ENCODE peak calls at places on chromosomes 13 and 19, in nine cellular contexts. L, G, B, T, N, R, K, I and F are unnamed samples.

GRCh38 chr13:36839981-36840380 is 21.0 kb downstream of the RFXAP start:
- DNase-seq in L (no peak), R (no peak), G (peak), B (no peak), I (no peak), N (no peak), T (no peak), K (no peak), F (no peak)

GRCh38 chr19:46202872-46203860 is 26.4 kb upstream of the IGFL1 start:
- DNase-seq in N (no peak), T (no peak), R (no peak), B (no peak), L (no peak), I (no peak), G (no peak), K (no peak), F (no peak)

GRCh38 chr13:47679391-47679790 is 321.7 kb downstream of the SUCLA2 start:
- DNase-seq in L (no peak), T (no peak), K (no peak), G (no peak), I (no peak), R (no peak), N (no peak), B (no peak), F (no peak)

GRCh38 chr13:88656751-88657150 is 985.6 kb downstream of the SLITRK5 start:
- DNase-seq in T (no peak), N (no peak), G (no peak), K (no peak), I (no peak), R (no peak), B (no peak), L (no peak), F (no peak)

GRCh38 chr19:10872551-10873107 is 1.3 kb downstream of the CARM1 start:
- DNase-seq in N (no peak), I (no peak), K (no peak), L (no peak), R (no peak), G (no peak), B (no peak), T (no peak), F (no peak)

GRCh38 chr19:7004313-7004931 is 16.8 kb downstream of the MBD3L2B start:
- DNase-seq in T (no peak), G (no peak), N (no peak), L (no peak), B (no peak), I (peak), K (peak), R (no peak), F (no peak)

GRCh38 chr19:7595466-7596133 is at the start of gene CAMSAP3:
- DNase-seq in N (no peak), R (no peak), T (peak), I (peak), L (peak), B (no peak), G (peak), K (no peak), F (no peak)

GRCh38 chr13:75469087-75469486 is 12.9 kb downstream of the TBC1D4 start:
- DNase-seq in B (no peak), K (no peak), N (no peak), R (no peak), T (no peak), L (no peak), G (no peak), I (no peak), F (no peak)

GRCh38 chr19:28021316-28022185 is 1191.4 kb downstream of the UQCRFS1 start:
- DNase-seq in N (no peak), G (no peak), L (no peak), R (no peak), K (no peak), B (no peak), I (no peak), T (no peak), F (no peak)

GRCh38 chr19:46068345-46069258 is 27.8 kb upstream of the IGFL4 start:
- DNase-seq in R (no peak), B (peak), K (peak), L (no peak), T (peak), N (no peak), I (peak), G (peak), F (no peak)

GRCh38 chr13:38577048-38577447 is 109.8 kb upstream of the FREM2 start:
- DNase-seq in R (no peak), G (no peak), I (no peak), L (no peak), K (no peak), B (no peak), T (no peak), N (no peak), F (no peak)

GRCh38 chr13:60701919-60702318 is 304.9 kb downstream of the TDRD3 start:
- DNase-seq in K (no peak), R (no peak), B (no peak), I (no peak), T (no peak), N (no peak), L (no peak), G (no peak), F (no peak)

GRCh38 chr13:101499406-101499805 is 46.9 kb downstream of the ITGBL1 start:
- DNase-seq in B (no peak), R (no peak), G (no peak), K (no peak), T (no peak), L (no peak), I (no peak), N (no peak), F (no peak)

GRCh38 chr13:84645196-84646071 is 763.2 kb upstream of the SLITRK1 start:
- DNase-seq in R (no peak), G (no peak), B (no peak), I (no peak), K (no peak), N (no peak), L (no peak), T (no peak), F (no peak)

GRCh38 chr13:73598021-73598712 is 536.0 kb downstream of the KLF12 start:
- DNase-seq in B (no peak), I (peak), T (no peak), G (no peak), L (no peak), N (no peak), K (no peak), R (no peak), F (no peak)

GRCh38 chr13:40168425-40169155 is 497.9 kb downstream of the FOXO1 start:
- DNase-seq in B (no peak), I (no peak), R (no peak), K (no peak), L (no peak), N (no peak), T (no peak), G (no peak), F (no peak)

GRCh38 chr19:30339624-30340525 is 32.3 kb upstream of the ZNF536 start:
- DNase-seq in B (no peak), K (no peak), L (no peak), T (no peak), R (no peak), G (no peak), N (no peak), I (no peak), F (no peak)

GRCh38 chr19:50657672-50658437 is 8.6 kb downstream of the C19orf81 start:
- DNase-seq in K (peak), G (peak), L (peak), N (peak), I (peak), T (peak), R (peak), B (peak), F (peak)
- H3K4me3 ChIP-seq in K (no peak), G (peak), L (peak), N (no peak), I (peak), T (no peak), R (no peak), B (no peak), F (peak)

DNA sequence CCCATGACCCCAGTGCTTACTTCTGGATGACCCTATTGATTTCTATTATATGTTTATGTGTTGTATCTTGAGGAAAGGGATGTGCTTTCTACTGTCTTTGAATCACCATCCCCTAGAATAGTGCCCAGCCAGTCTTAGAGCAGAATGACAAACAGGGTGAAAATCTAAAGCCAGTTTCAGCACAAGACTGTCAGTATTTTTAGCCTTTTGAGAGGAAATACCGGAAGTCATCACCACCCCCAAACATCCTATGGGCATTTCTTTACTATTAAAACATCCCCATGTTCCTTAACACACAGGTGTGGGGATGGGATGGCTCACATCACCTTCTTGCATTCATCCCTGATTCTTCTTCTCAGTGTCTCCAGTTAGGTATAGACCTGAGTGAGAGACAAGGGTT is 52.1 kb upstream of the UBE2L5 start:
- DNase-seq in K (no peak), B (no peak), N (no peak), G (no peak), T (no peak), L (no peak), R (no peak), I (no peak), F (no peak)
- H3K27ac ChIP-seq in K (no peak), B (no peak), N (no peak), G (no peak), T (no peak), L (no peak), R (no peak), I (no peak), F (no peak)

GRCh38 chr19:17556995-17557394 is 1.5 kb downstream of the COLGALT1 start:
- DNase-seq in G (no peak), I (no peak), B (no peak), N (no peak), R (no peak), K (no peak), T (no peak), L (no peak), F (no peak)
- H3K4me3 ChIP-seq in G (peak), I (peak), B (no peak), N (peak), R (peak), K (no peak), T (no peak), L (peak), F (peak)

DNA sequence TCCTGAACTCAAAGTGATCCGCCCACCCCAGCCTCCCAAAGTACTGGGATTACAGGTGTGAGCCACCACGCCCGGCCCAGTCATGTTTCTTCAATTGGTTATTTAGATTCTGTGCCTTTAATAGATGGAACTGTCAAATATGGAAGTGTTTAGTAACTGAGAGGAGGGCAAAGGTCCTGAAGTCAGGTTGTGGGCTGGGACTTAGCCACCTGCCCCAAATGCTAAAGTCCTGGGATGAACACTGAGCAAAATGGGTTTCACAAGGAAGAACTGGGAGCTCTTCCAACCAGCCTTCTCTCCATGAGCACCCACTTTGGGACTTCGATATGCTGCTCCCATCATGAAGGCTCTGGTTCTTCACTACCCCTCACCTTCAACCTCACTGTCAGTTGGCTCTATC is 21.7 kb downstream of the AKAP8 start:
- DNase-seq in G (no peak), T (no peak), N (no peak), R (no peak), L (no peak), K (no peak), I (no peak), B (no peak), F (no peak)
- H3K27ac ChIP-seq in G (no peak), T (no peak), N (no peak), R (no peak), L (no peak), K (no peak), I (peak), B (no peak), F (no peak)

GRCh38 chr19:2041436-2041685 is 9.7 kb downstream of the MKNK2 start:
- DNase-seq in I (no peak), B (peak), L (no peak), K (no peak), R (no peak), G (no peak), N (no peak), T (no peak), F (peak)
- H3K4me3 ChIP-seq in I (peak), B (no peak), L (peak), K (no peak), R (no peak), G (peak), N (peak), T (peak), F (peak)

DNA sequence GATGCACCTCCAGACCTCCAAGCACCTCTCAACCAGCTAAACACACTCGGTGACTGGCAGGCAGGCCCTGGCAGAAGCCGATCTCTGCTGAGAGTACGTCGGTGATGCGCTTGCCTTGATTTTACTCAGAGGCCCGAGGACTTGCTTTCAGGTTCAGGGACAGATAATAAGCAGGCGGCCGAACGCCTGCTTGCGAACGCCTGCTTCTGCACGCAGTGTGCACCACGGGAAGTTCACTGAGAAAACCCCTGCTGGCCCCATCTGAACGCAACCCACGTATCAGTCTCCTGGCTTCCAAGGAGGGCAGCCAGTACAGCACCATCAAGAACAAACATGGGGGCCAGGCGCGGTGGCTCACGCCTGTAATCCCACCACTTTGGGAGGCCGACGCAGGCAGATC is 108.0 kb downstream of the STK24 start:
- DNase-seq in G (no peak), B (no peak), T (no peak), I (no peak), R (no peak), L (no peak), K (no peak), N (no peak), F (no peak)
- H3K27ac ChIP-seq in G (no peak), B (no peak), T (no peak), I (no peak), R (no peak), L (no peak), K (no peak), N (no peak), F (no peak)

GRCh38 chr13:63542704-63543215 is 2127.1 kb upstream of the PCDH20 start:
- DNase-seq in N (no peak), B (no peak), R (no peak), K (no peak), G (no peak), L (no peak), I (no peak), T (no peak), F (no peak)
- H3K4me3 ChIP-seq in N (no peak), B (no peak), R (no peak), K (no peak), G (no peak), L (no peak), I (no peak), T (no peak), F (no peak)

DNA sequence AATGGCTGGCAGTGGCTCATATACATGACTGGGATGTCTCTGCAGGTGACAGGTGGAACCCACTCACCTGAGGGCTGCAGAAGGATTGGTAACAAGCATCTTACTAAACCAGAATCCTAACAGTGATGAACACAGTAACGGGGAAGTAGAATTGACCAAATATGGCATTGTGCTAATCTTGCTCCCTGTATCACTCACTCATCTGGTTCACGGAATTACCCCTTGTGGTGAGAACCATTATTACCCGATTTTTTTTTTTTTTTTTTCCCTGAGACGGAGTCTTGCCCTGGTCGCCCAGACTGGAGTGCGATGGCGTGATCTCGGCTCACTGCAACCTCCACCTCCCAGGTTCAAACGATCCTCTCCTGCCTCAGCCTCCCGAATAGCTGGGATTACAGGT is 69.5 kb downstream of the PTPRS start:
- DNase-seq in K (no peak), T (no peak), I (peak), G (no peak), L (no peak), R (no peak), B (no peak), N (no peak), F (no peak)
- H3K27ac ChIP-seq in K (no peak), T (no peak), I (no peak), G (no peak), L (no peak), R (no peak), B (no peak), N (no peak), F (no peak)

GRCh38 chr19:43634516-43634876 is 5.2 kb downstream of the CADM4 start:
- DNase-seq in B (no peak), T (no peak), L (no peak), K (no peak), G (no peak), I (no peak), N (no peak), R (no peak), F (no peak)
- H3K4me3 ChIP-seq in B (no peak), T (no peak), L (no peak), K (no peak), G (no peak), I (no peak), N (no peak), R (peak), F (no peak)

GRCh38 chr13:20415694-20416107 is 110.0 kb downstream of the CRYL1 start:
- DNase-seq in I (no peak), R (no peak), B (no peak), G (no peak), N (no peak), T (no peak), L (no peak), K (no peak), F (no peak)
- H3K27ac ChIP-seq in I (no peak), R (peak), B (no peak), G (no peak), N (no peak), T (no peak), L (no peak), K (no peak), F (no peak)